ENCODE peak calls at places on chromosomes 1 and 21, in nine cellular contexts. One of them, this sample, is unnamed.

GRCh38 chr1:32716312-32717126 is 13.9 kb upstream of the SYNC start:
- DNase-seq in LoVo: peak
- DNase-seq in HT-29: peak
- DNase-seq in upper lobe of left lung: peak
- DNase-seq in OCI-M1: peak
- DNase-seq in substantia nigra: no peak
- DNase-seq in left lung: peak
- DNase-seq in heart right ventricle: no peak
- DNase-seq in NCI-H510A treated with DMSO at 0.1 percent for 48 hours: peak
- DNase-seq in this sample: no peak

GRCh38 chr1:104197516-104197915 is 447.8 kb downstream of the AMY1C start:
- DNase-seq in LoVo: no peak
- DNase-seq in HT-29: no peak
- DNase-seq in upper lobe of left lung: no peak
- DNase-seq in OCI-M1: no peak
- DNase-seq in substantia nigra: no peak
- DNase-seq in left lung: no peak
- DNase-seq in heart right ventricle: no peak
- DNase-seq in NCI-H510A treated with DMSO at 0.1 percent for 48 hours: no peak
- DNase-seq in this sample: no peak

GRCh38 chr1:81801834-81802531 is 1.2 kb downstream of the ADGRL2 start:
- DNase-seq in LoVo: no peak
- DNase-seq in HT-29: no peak
- DNase-seq in upper lobe of left lung: peak
- DNase-seq in OCI-M1: no peak
- DNase-seq in substantia nigra: no peak
- DNase-seq in left lung: peak
- DNase-seq in heart right ventricle: peak
- DNase-seq in NCI-H510A treated with DMSO at 0.1 percent for 48 hours: peak
- DNase-seq in this sample: no peak

GRCh38 chr1:241118049-241118448 is 239.0 kb downstream of the RGS7 start:
- DNase-seq in LoVo: no peak
- DNase-seq in HT-29: no peak
- DNase-seq in upper lobe of left lung: no peak
- DNase-seq in OCI-M1: no peak
- DNase-seq in substantia nigra: no peak
- DNase-seq in left lung: no peak
- DNase-seq in heart right ventricle: no peak
- DNase-seq in NCI-H510A treated with DMSO at 0.1 percent for 48 hours: no peak
- DNase-seq in this sample: no peak

GRCh38 chr1:91844862-91845528 is 41.0 kb downstream of the TGFBR3 start:
- DNase-seq in LoVo: peak
- DNase-seq in HT-29: peak
- DNase-seq in upper lobe of left lung: no peak
- DNase-seq in OCI-M1: no peak
- DNase-seq in substantia nigra: no peak
- DNase-seq in left lung: no peak
- DNase-seq in heart right ventricle: no peak
- DNase-seq in NCI-H510A treated with DMSO at 0.1 percent for 48 hours: no peak
- DNase-seq in this sample: no peak

GRCh38 chr1:109769335-109770078 is 5.8 kb upstream of the EPS8L3 start:
- DNase-seq in LoVo: no peak
- DNase-seq in HT-29: no peak
- DNase-seq in upper lobe of left lung: no peak
- DNase-seq in OCI-M1: no peak
- DNase-seq in substantia nigra: no peak
- DNase-seq in left lung: peak
- DNase-seq in heart right ventricle: no peak
- DNase-seq in NCI-H510A treated with DMSO at 0.1 percent for 48 hours: no peak
- DNase-seq in this sample: peak

GRCh38 chr1:174883361-174883760 is 116.4 kb upstream of the CACYBP start:
- DNase-seq in LoVo: no peak
- DNase-seq in HT-29: peak
- DNase-seq in upper lobe of left lung: no peak
- DNase-seq in OCI-M1: peak
- DNase-seq in substantia nigra: no peak
- DNase-seq in left lung: no peak
- DNase-seq in heart right ventricle: no peak
- DNase-seq in NCI-H510A treated with DMSO at 0.1 percent for 48 hours: peak
- DNase-seq in this sample: no peak

GRCh38 chr1:234725177-234726132 is 115.5 kb upstream of the IRF2BP2 start:
- DNase-seq in LoVo: no peak
- DNase-seq in HT-29: peak
- DNase-seq in upper lobe of left lung: no peak
- DNase-seq in OCI-M1: peak
- DNase-seq in substantia nigra: peak
- DNase-seq in left lung: no peak
- DNase-seq in heart right ventricle: peak
- DNase-seq in NCI-H510A treated with DMSO at 0.1 percent for 48 hours: peak
- DNase-seq in this sample: no peak

GRCh38 chr1:179129702-179130473 is 48.0 kb downstream of the TOR3A start:
- DNase-seq in LoVo: peak
- DNase-seq in HT-29: no peak
- DNase-seq in upper lobe of left lung: no peak
- DNase-seq in OCI-M1: peak
- DNase-seq in substantia nigra: no peak
- DNase-seq in left lung: no peak
- DNase-seq in heart right ventricle: no peak
- DNase-seq in NCI-H510A treated with DMSO at 0.1 percent for 48 hours: no peak
- DNase-seq in this sample: no peak

GRCh38 chr1:6625579-6626149 is 996 bp downstream of the THAP3 start:
- DNase-seq in LoVo: peak
- DNase-seq in HT-29: peak
- DNase-seq in upper lobe of left lung: no peak
- DNase-seq in OCI-M1: peak
- DNase-seq in substantia nigra: no peak
- DNase-seq in left lung: no peak
- DNase-seq in heart right ventricle: no peak
- DNase-seq in NCI-H510A treated with DMSO at 0.1 percent for 48 hours: peak
- DNase-seq in this sample: no peak

GRCh38 chr1:5812295-5812694 is 179.9 kb downstream of the NPHP4 start:
- DNase-seq in LoVo: no peak
- DNase-seq in HT-29: no peak
- DNase-seq in upper lobe of left lung: no peak
- DNase-seq in OCI-M1: no peak
- DNase-seq in substantia nigra: no peak
- DNase-seq in left lung: no peak
- DNase-seq in heart right ventricle: no peak
- DNase-seq in NCI-H510A treated with DMSO at 0.1 percent for 48 hours: no peak
- DNase-seq in this sample: no peak

GRCh38 chr1:38444311-38444710 is 397.7 kb upstream of the POU3F1 start:
- DNase-seq in LoVo: no peak
- DNase-seq in HT-29: no peak
- DNase-seq in upper lobe of left lung: no peak
- DNase-seq in OCI-M1: no peak
- DNase-seq in substantia nigra: no peak
- DNase-seq in left lung: no peak
- DNase-seq in heart right ventricle: no peak
- DNase-seq in NCI-H510A treated with DMSO at 0.1 percent for 48 hours: no peak
- DNase-seq in this sample: no peak

GRCh38 chr21:44267655-44268142 is 6.0 kb upstream of the DNMT3L start:
- DNase-seq in LoVo: no peak
- DNase-seq in HT-29: peak
- DNase-seq in upper lobe of left lung: no peak
- DNase-seq in OCI-M1: peak
- DNase-seq in substantia nigra: no peak
- DNase-seq in left lung: peak
- DNase-seq in heart right ventricle: no peak
- DNase-seq in NCI-H510A treated with DMSO at 0.1 percent for 48 hours: no peak
- DNase-seq in this sample: no peak

GRCh38 chr1:179440971-179441370 is 75.2 kb downstream of the AXDND1 start:
- DNase-seq in LoVo: no peak
- DNase-seq in HT-29: no peak
- DNase-seq in upper lobe of left lung: no peak
- DNase-seq in OCI-M1: no peak
- DNase-seq in substantia nigra: no peak
- DNase-seq in left lung: no peak
- DNase-seq in heart right ventricle: no peak
- DNase-seq in NCI-H510A treated with DMSO at 0.1 percent for 48 hours: no peak
- DNase-seq in this sample: no peak

GRCh38 chr1:228165372-228166169 is at the start of gene IBA57:
- DNase-seq in LoVo: peak
- DNase-seq in HT-29: peak
- DNase-seq in upper lobe of left lung: peak
- DNase-seq in OCI-M1: peak
- DNase-seq in substantia nigra: peak
- DNase-seq in left lung: peak
- DNase-seq in heart right ventricle: peak
- DNase-seq in NCI-H510A treated with DMSO at 0.1 percent for 48 hours: peak
- DNase-seq in this sample: peak

GRCh38 chr1:109263234-109263596 is 13.9 kb downstream of the CELSR2 start:
- DNase-seq in LoVo: no peak
- DNase-seq in HT-29: no peak
- DNase-seq in upper lobe of left lung: peak
- DNase-seq in OCI-M1: no peak
- DNase-seq in substantia nigra: no peak
- DNase-seq in left lung: peak
- DNase-seq in heart right ventricle: no peak
- DNase-seq in NCI-H510A treated with DMSO at 0.1 percent for 48 hours: no peak
- DNase-seq in this sample: no peak

GRCh38 chr1:68324316-68324715 is 92.0 kb upstream of the WLS start:
- DNase-seq in LoVo: no peak
- DNase-seq in HT-29: no peak
- DNase-seq in upper lobe of left lung: no peak
- DNase-seq in OCI-M1: no peak
- DNase-seq in substantia nigra: no peak
- DNase-seq in left lung: no peak
- DNase-seq in heart right ventricle: no peak
- DNase-seq in NCI-H510A treated with DMSO at 0.1 percent for 48 hours: no peak
- DNase-seq in this sample: no peak